ENCODE peak calls at places on chromosomes 16 and 17, in six cellular contexts. V, G, O, F, A and L are unnamed samples.

GRCh38 chr17:14575349-14575966 is 274.6 kb downstream of the HS3ST3B1 start:
- DNase-seq in V (no peak), G (no peak), O (peak; percentile 11), F (peak; percentile 25), A (no peak), L (no peak)

GRCh38 chr16:68072038-68072695 is 13.0 kb upstream of the NFATC3 start:
- DNase-seq in V (no peak), G (no peak), O (no peak), F (peak; percentile 78), A (no peak), L (peak; percentile 55)

GRCh38 chr16:51110618-51111234 is 40.3 kb downstream of the SALL1 start:
- DNase-seq in V (no peak), G (no peak), O (no peak), F (no peak), A (no peak), L (no peak)

GRCh38 chr16:87043273-87044030 is 273.7 kb downstream of the C16orf95 start:
- DNase-seq in V (peak; percentile 43), G (no peak), O (peak; percentile 30), F (peak; percentile 64), A (no peak), L (no peak)

GRCh38 chr16:52372313-52372712 is 174.6 kb downstream of the TOX3 start:
- DNase-seq in V (no peak), G (no peak), O (no peak), F (no peak), A (no peak), L (no peak)

GRCh38 chr17:82801377-82801970 is 38.3 kb downstream of the ZNF750 start:
- DNase-seq in V (no peak), G (no peak), O (no peak), F (no peak), A (no peak), L (no peak)

GRCh38 chr17:9632741-9633140 is 12.6 kb upstream of the USP43 start:
- DNase-seq in V (no peak), G (no peak), O (no peak), F (no peak), A (no peak), L (no peak)

GRCh38 chr17:51442112-51442865 is 181.9 kb downstream of the UTP18 start:
- DNase-seq in V (no peak), G (no peak), O (no peak), F (no peak), A (no peak), L (no peak)

GRCh38 chr17:2177235-2177811 is 122.4 kb downstream of the HIC1 start:
- DNase-seq in V (peak; percentile 14), G (no peak), O (no peak), F (peak; percentile 83), A (no peak), L (no peak)

GRCh38 chr17:14779236-14779635 is 478.4 kb downstream of the HS3ST3B1 start:
- DNase-seq in V (no peak), G (no peak), O (no peak), F (no peak), A (no peak), L (no peak)

GRCh38 chr17:79047923-79048825 is 24.2 kb downstream of the C1QTNF1 start:
- DNase-seq in V (no peak), G (no peak), O (no peak), F (no peak), A (no peak), L (no peak)

GRCh38 chr17:28861393-28862203 is 6.8 kb downstream of the ERAL1 start:
- DNase-seq in V (no peak), G (no peak), O (no peak), F (no peak), A (no peak), L (no peak)

GRCh38 chr17:28867276-28867675 is 12.5 kb downstream of the ERAL1 start:
- DNase-seq in V (no peak), G (no peak), O (no peak), F (no peak), A (no peak), L (no peak)

GRCh38 chr17:28862497-28862896 is 7.7 kb downstream of the ERAL1 start:
- DNase-seq in V (no peak), G (no peak), O (no peak), F (no peak), A (no peak), L (no peak)

GRCh38 chr17:28864991-28865849 is 10.4 kb downstream of the ERAL1 start:
- DNase-seq in V (no peak), G (no peak), O (no peak), F (no peak), A (no peak), L (no peak)

DNA sequence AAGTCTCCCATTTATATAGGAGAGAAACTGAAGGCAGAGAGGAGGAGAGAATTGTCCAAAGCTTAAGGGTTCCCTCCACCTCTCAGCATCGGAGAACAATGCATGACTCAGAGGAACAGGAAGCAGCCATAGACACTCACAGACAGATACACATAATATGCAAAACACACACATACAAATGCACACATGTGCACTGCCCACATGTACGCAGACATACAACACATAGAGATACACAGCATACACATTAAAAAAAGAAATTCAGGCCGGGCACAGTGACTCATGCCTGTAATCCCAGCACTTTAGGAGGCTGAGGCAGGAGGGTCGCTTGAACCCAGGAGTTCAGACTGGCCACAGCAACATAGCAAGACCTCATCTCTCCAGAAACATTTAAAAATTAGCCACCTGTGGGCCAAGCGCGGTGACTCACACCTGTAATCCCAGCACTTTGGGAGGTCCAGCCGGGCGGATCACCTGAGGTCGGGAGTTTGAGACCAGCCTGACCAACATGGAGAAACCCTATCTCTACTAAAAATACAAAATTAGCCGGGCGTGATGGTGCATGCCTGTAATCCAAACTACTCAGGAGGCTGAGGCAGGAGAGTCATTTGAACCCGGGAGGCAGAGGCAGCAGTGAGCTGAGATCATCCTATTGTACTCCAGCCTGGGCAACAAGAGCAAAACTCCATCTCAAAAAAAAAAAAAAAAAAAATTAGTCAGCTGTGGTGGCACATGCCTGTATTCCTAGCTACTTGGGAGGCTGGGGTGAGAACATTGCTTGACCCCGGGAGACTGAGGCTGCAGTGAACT is 11.3 kb downstream of the ERAL1 start:
- DNase-seq in V (peak; percentile 62), G (no peak), O (no peak), F (no peak), A (no peak), L (no peak)
- H3K4me3 ChIP-seq in V (no peak overlapping the region), G (no peak overlapping the region), O (no peak overlapping the region), F (no peak overlapping the region), A (no peak overlapping the region), L (no peak overlapping the region)

DNA sequence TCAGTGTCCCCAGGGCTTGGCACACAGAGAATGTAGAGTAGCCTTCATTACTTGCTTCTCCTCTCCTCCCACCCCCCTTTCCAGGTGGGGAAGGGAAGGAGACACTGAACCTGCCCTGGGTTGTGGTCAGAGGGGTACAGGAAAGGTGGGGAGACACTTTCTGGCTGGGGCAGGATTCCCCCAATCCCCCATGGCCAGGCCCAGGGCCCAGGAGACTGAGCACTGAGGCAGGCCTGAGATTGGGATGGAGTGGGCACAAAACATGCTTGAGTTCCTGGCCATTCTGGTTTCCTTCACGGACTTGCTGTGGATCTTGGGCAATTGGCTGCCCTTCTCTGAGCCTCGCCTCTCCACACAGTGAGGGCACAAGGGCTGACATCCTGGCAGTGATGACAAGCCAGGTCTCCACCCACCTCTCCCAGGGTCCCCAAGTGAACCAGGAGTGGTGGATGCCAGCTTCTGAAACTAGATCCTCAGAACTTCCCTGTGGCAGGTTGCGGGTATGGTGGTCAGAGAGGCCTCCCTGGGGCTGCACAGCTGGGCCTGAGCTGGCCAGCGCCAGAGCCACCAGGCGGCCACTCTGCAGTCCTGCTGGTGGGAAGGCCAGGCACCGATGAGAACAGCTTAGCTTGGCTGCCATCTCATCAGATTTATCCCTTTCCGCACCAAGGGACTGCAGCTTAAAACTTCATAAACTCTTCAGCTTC is 9.3 kb downstream of the ZNF629 start:
- DNase-seq in V (no peak), G (no peak), O (no peak), F (no peak), A (no peak), L (no peak)
- TF ChIP-seq CTCF in V (no peak), G (no peak), O (no peak), F (no peak), A (no peak), L (no peak)

GRCh38 chr17:73901661-73902415 is 257.6 kb upstream of the SDK2 start:
- DNase-seq in V (no peak), G (no peak), O (no peak), F (no peak), A (no peak), L (no peak)
- H3K4me3 ChIP-seq in V (no peak overlapping the region), G (no peak overlapping the region), O (no peak overlapping the region), F (no peak overlapping the region), A (no peak overlapping the region), L (no peak overlapping the region)

GRCh38 chr17:77279448-77280303 is 138.9 kb downstream of the SEC14L1 start:
- DNase-seq in V (peak; percentile 95), G (peak; percentile 44), O (no peak), F (peak; percentile 23), A (no peak), L (no peak)
- TF ChIP-seq CTCF in V (no peak), G (no peak), O (no peak), F (no peak), A (no peak), L (no peak)